ENCODE peak calls at places on chromosome 12, in nine cellular contexts. E, N, H, M, K, L, C, R and V are unnamed samples.

GRCh38 chr12:53775478-53776145 is 23.8 kb upstream of the CISTR start:
- DNase-seq in E (no peak), N (no peak), H (no peak), M (no peak), K (peak; percentile 35), L (peak; percentile 72), C (no peak), R (no peak), V (peak; percentile 39)

GRCh38 chr12:76299536-76300296 is 48.5 kb downstream of the BBS10 start:
- DNase-seq in E (no peak), N (no peak), H (no peak), M (no peak), K (no peak), L (no peak), C (no peak), R (no peak), V (no peak)

GRCh38 chr12:22255097-22255496 is 79.4 kb downstream of the ST8SIA1 start:
- DNase-seq in E (no peak), N (no peak), H (peak; percentile 82), M (no peak), K (no peak), L (no peak), C (no peak), R (no peak), V (no peak)

GRCh38 chr12:47997321-47997720 is 7.0 kb downstream of the COL2A1 start:
- DNase-seq in E (no peak), N (no peak), H (no peak), M (no peak), K (peak; percentile 51), L (no peak), C (no peak), R (no peak), V (no peak)

GRCh38 chr12:113537751-113538087 is 66.0 kb upstream of the LHX5 start:
- DNase-seq in E (no peak), N (no peak), H (no peak), M (no peak), K (no peak), L (no peak), C (no peak), R (no peak), V (peak; percentile 20)

GRCh38 chr12:2009623-2010022 is 5.4 kb upstream of the DCP1B start:
- DNase-seq in E (no peak), N (no peak), H (no peak), M (no peak), K (no peak), L (no peak), C (no peak), R (no peak), V (no peak)

GRCh38 chr12:106118-106561 is 39.6 kb downstream of the IQSEC3 start:
- DNase-seq in E (no peak), N (peak; percentile 86), H (no peak), M (no peak), K (no peak), L (no peak), C (peak; percentile 54), R (no peak), V (no peak)

GRCh38 chr12:15472036-15472435 is 149.7 kb downstream of the PTPRO start:
- DNase-seq in E (no peak), N (no peak), H (no peak), M (no peak), K (no peak), L (no peak), C (no peak), R (no peak), V (no peak)

GRCh38 chr12:19139795-19140194 is 10.3 kb downstream of the PLEKHA5 start:
- DNase-seq in E (no peak), N (no peak), H (no peak), M (no peak), K (no peak), L (no peak), C (no peak), R (no peak), V (no peak)

GRCh38 chr12:2667716-2668440 is 126.9 kb upstream of the FKBP4 start:
- DNase-seq in E (no peak), N (no peak), H (no peak), M (no peak), K (no peak), L (peak; percentile 25), C (peak; percentile 3), R (no peak), V (no peak)

GRCh38 chr12:111759991-111760390 is 6.7 kb upstream of the ALDH2 start:
- DNase-seq in E (no peak), N (no peak), H (no peak), M (no peak), K (no peak), L (no peak), C (no peak), R (no peak), V (no peak)

GRCh38 chr12:50765325-50765911 is 1.5 kb downstream of the ATF1 start:
- DNase-seq in E (no peak), N (peak; percentile 72), H (peak; percentile 27), M (peak; percentile 50), K (peak; percentile 34), L (peak; percentile 62), C (peak; percentile 57), R (no peak), V (peak; percentile 26)

GRCh38 chr12:106736051-106736957 is 38.2 kb upstream of the RIC8B start:
- DNase-seq in E (no peak), N (peak; percentile 16), H (no peak), M (no peak), K (no peak), L (no peak), C (no peak), R (no peak), V (no peak)

GRCh38 chr12:27843714-27844245 is 63.7 kb upstream of the MANSC4 start:
- DNase-seq in E (no peak), N (no peak), H (no peak), M (no peak), K (no peak), L (no peak), C (no peak), R (no peak), V (no peak)

GRCh38 chr12:42534184-42534838 is 55.2 kb downstream of the PRICKLE1 start:
- DNase-seq in E (no peak), N (no peak), H (no peak), M (no peak), K (no peak), L (no peak), C (no peak), R (no peak), V (no peak)

GRCh38 chr12:6996040-6996441 is 22.2 kb downstream of the LPCAT3 start:
- DNase-seq in E (no peak), N (no peak), H (no peak), M (peak; percentile 86), K (no peak), L (no peak), C (no peak), R (peak; percentile 23), V (peak; percentile 81)

GRCh38 chr12:10366875-10367274 is 23.0 kb downstream of the KLRK1 start:
- DNase-seq in E (no peak), N (no peak), H (no peak), M (no peak), K (no peak), L (no peak), C (no peak), R (no peak), V (no peak)

GRCh38 chr12:1324099-1324498 is 270.3 kb downstream of the FBXL14 start:
- DNase-seq in E (no peak), N (no peak), H (no peak), M (no peak), K (no peak), L (no peak), C (no peak), R (no peak), V (no peak)

GRCh38 chr12:124768462-124769165 is 95.0 kb downstream of the SCARB1 start:
- DNase-seq in E (no peak), N (no peak), H (no peak), M (no peak), K (no peak), L (no peak), C (no peak), R (no peak), V (peak; percentile 35)

GRCh38 chr12:31586703-31587102 is 4.2 kb downstream of the DENND5B start:
- DNase-seq in E (no peak), N (peak; percentile 70), H (no peak), M (no peak), K (no peak), L (no peak), C (no peak), R (no peak), V (no peak)

DNA sequence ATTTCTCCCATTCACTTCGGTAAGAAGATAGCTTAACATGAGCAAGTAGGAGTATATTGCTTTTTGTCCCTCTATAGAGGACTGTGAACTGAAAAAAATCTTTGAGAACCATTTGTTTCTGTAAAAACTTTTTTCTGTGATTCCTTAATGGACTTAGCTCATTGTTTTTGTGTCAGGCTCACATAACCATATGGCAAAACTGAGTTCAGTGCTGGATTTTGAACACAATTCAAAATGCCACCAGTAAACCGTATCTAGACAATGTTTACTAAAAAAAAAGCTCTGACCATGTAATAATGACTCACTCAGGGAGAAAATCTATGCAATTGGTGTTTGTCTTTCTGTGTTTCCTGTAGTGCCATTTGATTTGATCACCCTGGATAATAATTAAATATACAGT is 5.2 kb downstream of the TRHDE start:
- DNase-seq in E (no peak), N (no peak), H (no peak), M (no peak), K (no peak), L (no peak), C (no peak), R (no peak), V (no peak)
- H3K4me3 ChIP-seq in E (no peak overlapping the region), N (no peak overlapping the region), H (no peak overlapping the region), M (no peak overlapping the region), K (no peak overlapping the region), L (no peak overlapping the region), C (no peak overlapping the region), R (peak overlapping the region; percentile 94), V (peak overlapping the region; percentile 8)

GRCh38 chr12:133165776-133166175 is 15.5 kb upstream of the ZNF268 start:
- DNase-seq in E (no peak), N (no peak), H (no peak), M (no peak), K (no peak), L (no peak), C (no peak), R (no peak), V (no peak)
- H3K9me3 ChIP-seq in E (peaks cover 3% of the 10 kb centered on the region), N (no peaks in the 10 kb centered on the region), H (peaks cover 22% of the 10 kb centered on the region), M (peaks cover 49% of the 10 kb centered on the region), K (peaks cover 95% of the 10 kb centered on the region), L (peaks cover 83% of the 10 kb centered on the region), C (peaks cover 36% of the 10 kb centered on the region), R (peaks cover 37% of the 10 kb centered on the region), V (peaks cover 10% of the 10 kb centered on the region)

GRCh38 chr12:12559699-12560296 is 2.9 kb downstream of the DUSP16 start:
- DNase-seq in E (no peak), N (no peak), H (no peak), M (no peak), K (no peak), L (no peak), C (no peak), R (no peak), V (no peak)
- H3K4me3 ChIP-seq in E (peak overlapping the region; percentile 9), N (no peak overlapping the region), H (no peak overlapping the region), M (peak overlapping the region; percentile 99), K (peak overlapping the region; percentile 57), L (peak overlapping the region; percentile 97), C (peak overlapping the region; percentile 76), R (peak overlapping the region; percentile 18), V (peak overlapping the region; percentile 60)

GRCh38 chr12:133204264-133204603 is 22.9 kb downstream of the ZNF268 start:
- DNase-seq in E (no peak), N (no peak), H (no peak), M (no peak), K (no peak), L (no peak), C (no peak), R (no peak), V (no peak)
- H3K9me3 ChIP-seq in E (peaks cover 20% of the 10 kb centered on the region), N (no peaks in the 10 kb centered on the region), H (peaks cover 84% of the 10 kb centered on the region), M (peaks cover 92% of the 10 kb centered on the region), K (peaks cover 100% of the 10 kb centered on the region), L (peaks cover 98% of the 10 kb centered on the region), C (peaks cover 91% of the 10 kb centered on the region), R (peaks cover 38% of the 10 kb centered on the region), V (peaks cover 71% of the 10 kb centered on the region)